ENCODE peak calls at places on chromosomes 13 and 19, in eight cellular contexts. X, V, Y, S, F, J, Q and W are unnamed samples.

GRCh38 chr13:110135977-110136597 is 170.9 kb downstream of the COL4A1 start:
- DNase-seq in X (no peak), V (no peak), Y (no peak), S (no peak), F (no peak), J (no peak), Q (no peak), W (peak; percentile 36)

GRCh38 chr13:26508885-26509284 is 48.6 kb upstream of the WASF3 start:
- DNase-seq in X (no peak), V (no peak), Y (no peak), S (peak; percentile 95), F (no peak), J (no peak), Q (no peak), W (peak; percentile 72)

GRCh38 chr19:6088677-6089063 is 21.6 kb downstream of the RFX2 start:
- DNase-seq in X (no peak), V (no peak), Y (peak; percentile 28), S (no peak), F (peak; percentile 39), J (no peak), Q (no peak), W (no peak)

GRCh38 chr13:104111031-104111430 is 1044.8 kb upstream of the SLC10A2 start:
- DNase-seq in X (no peak), V (no peak), Y (peak; percentile 19), S (no peak), F (no peak), J (no peak), Q (no peak), W (no peak)

GRCh38 chr19:789473-790052 is 7.7 kb upstream of the PTBP1 start:
- DNase-seq in X (no peak), V (peak; percentile 54), Y (no peak), S (no peak), F (peak; percentile 31), J (no peak), Q (peak; percentile 76), W (peak; percentile 45)

GRCh38 chr19:34806976-34807860 is 34.2 kb upstream of the ZNF599 start:
- DNase-seq in X (no peak), V (no peak), Y (no peak), S (no peak), F (no peak), J (no peak), Q (no peak), W (no peak)

GRCh38 chr13:84645196-84646071 is 763.2 kb upstream of the SLITRK1 start:
- DNase-seq in X (no peak), V (no peak), Y (peak; percentile 37), S (no peak), F (peak; percentile 52), J (no peak), Q (no peak), W (no peak)

GRCh38 chr19:33376931-33377557 is 3.5 kb downstream of the CEBPG start:
- DNase-seq in X (no peak), V (no peak), Y (peak; percentile 32), S (no peak), F (no peak), J (no peak), Q (no peak), W (peak; percentile 42)

GRCh38 chr13:81686877-81687276 is 1346.0 kb upstream of the SPRY2 start:
- DNase-seq in X (no peak), V (peak; percentile 1), Y (peak; percentile 67), S (peak; percentile 25), F (peak; percentile 21), J (no peak), Q (no peak), W (no peak)

GRCh38 chr13:30679483-30680330 is 55.6 kb upstream of the ALOX5AP start:
- DNase-seq in X (no peak), V (peak; percentile 54), Y (peak; percentile 15), S (no peak), F (peak; percentile 56), J (no peak), Q (peak; percentile 50), W (peak; percentile 82)

GRCh38 chr13:37944476-37945442 is 75.2 kb upstream of the TRPC4 start:
- DNase-seq in X (no peak), V (no peak), Y (peak; percentile 13), S (no peak), F (no peak), J (no peak), Q (no peak), W (peak; percentile 34)

GRCh38 chr19:12665281-12665573 is 1.3 kb downstream of the MAN2B1 start:
- DNase-seq in X (no peak), V (no peak), Y (no peak), S (no peak), F (no peak), J (no peak), Q (no peak), W (no peak)

GRCh38 chr13:49560270-49561063 is 24.9 kb downstream of the RCBTB1 start:
- DNase-seq in X (no peak), V (peak; percentile 12), Y (peak; percentile 83), S (no peak), F (peak; percentile 31), J (no peak), Q (no peak), W (no peak)

GRCh38 chr19:13665125-13665903 is 99.0 kb upstream of the MRI1 start:
- DNase-seq in X (no peak), V (no peak), Y (no peak), S (no peak), F (no peak), J (no peak), Q (no peak), W (no peak)

GRCh38 chr13:74246398-74246975 is 112.3 kb upstream of the KLF12 start:
- DNase-seq in X (no peak), V (no peak), Y (no peak), S (no peak), F (peak; percentile 77), J (no peak), Q (no peak), W (peak; percentile 31)

GRCh38 chr13:39776439-39776838 is 121.0 kb downstream of the COG6 start:
- DNase-seq in X (no peak), V (no peak), Y (no peak), S (peak; percentile 61), F (peak; percentile 83), J (no peak), Q (no peak), W (peak; percentile 70)

GRCh38 chr19:30556230-30556711 is 184.1 kb downstream of the ZNF536 start:
- DNase-seq in X (no peak), V (no peak), Y (no peak), S (no peak), F (no peak), J (no peak), Q (peak; percentile 38), W (no peak)

GRCh38 chr13:67932991-67933390 is 702.9 kb upstream of the PCDH9 start:
- DNase-seq in X (no peak), V (no peak), Y (no peak), S (no peak), F (no peak), J (no peak), Q (no peak), W (no peak)

GRCh38 chr19:58544591-58545285 is 874 bp downstream of the TRIM28 start:
- DNase-seq in X (no peak), V (peak; percentile 76), Y (no peak), S (no peak), F (peak; percentile 90), J (peak; percentile 71), Q (peak; percentile 81), W (peak; percentile 99)

GRCh38 chr13:24680258-24680920 is at the start of gene ATP12A:
- DNase-seq in X (no peak), V (peak; percentile 49), Y (no peak), S (no peak), F (peak; percentile 26), J (no peak), Q (peak; percentile 72), W (no peak)

GRCh38 chr19:17243854-17244617 is 1.7 kb downstream of the NR2F6 start:
- DNase-seq in X (no peak), V (peak; percentile 58), Y (peak; percentile 22), S (no peak), F (peak; percentile 58), J (no peak), Q (peak; percentile 83), W (peak; percentile 95)

GRCh38 chr13:28820099-28821051 is at the start of gene MTUS2:
- DNase-seq in X (no peak), V (peak; percentile 44), Y (no peak), S (no peak), F (peak; percentile 19), J (peak; percentile 11), Q (no peak), W (peak; percentile 34)

GRCh38 chr19:44904426-44904994 is 1.1 kb upstream of the APOE start:
- DNase-seq in X (no peak), V (no peak), Y (no peak), S (no peak), F (no peak), J (no peak), Q (no peak), W (peak; percentile 83)

GRCh38 chr13:114146629-114147028 is 14.2 kb upstream of the RASA3 start:
- DNase-seq in X (no peak), V (peak; percentile 45), Y (no peak), S (no peak), F (no peak), J (no peak), Q (peak; percentile 73), W (peak; percentile 95)

GRCh38 chr19:4069331-4069959 is 2.7 kb upstream of the ZBTB7A start:
- DNase-seq in X (no peak), V (no peak), Y (no peak), S (no peak), F (no peak), J (no peak), Q (no peak), W (no peak)

GRCh38 chr19:39341122-39341719 is 1.0 kb upstream of the SAMD4B start:
- DNase-seq in X (no peak), V (peak; percentile 52), Y (no peak), S (no peak), F (no peak), J (peak; percentile 36), Q (peak; percentile 27), W (peak; percentile 94)

GRCh38 chr13:41457589-41458186 is 338 bp downstream of the RGCC start:
- DNase-seq in X (no peak), V (no peak), Y (no peak), S (no peak), F (peak; percentile 21), J (peak; percentile 3), Q (no peak), W (peak; percentile 84)

GRCh38 chr13:110161112-110161897 is 145.7 kb downstream of the COL4A1 start:
- DNase-seq in X (no peak), V (no peak), Y (no peak), S (no peak), F (no peak), J (no peak), Q (no peak), W (peak; percentile 42)

GRCh38 chr19:13610042-13610691 is 103.9 kb upstream of the CACNA1A start:
- DNase-seq in X (no peak), V (peak; percentile 9), Y (no peak), S (no peak), F (no peak), J (no peak), Q (no peak), W (no peak)

GRCh38 chr19:48353682-48354081 is 10.1 kb downstream of the TMEM143 start:
- DNase-seq in X (no peak), V (no peak), Y (no peak), S (no peak), F (no peak), J (no peak), Q (no peak), W (no peak)

GRCh38 chr19:30371960-30372824 is at the start of gene ZNF536:
- DNase-seq in X (peak; percentile 46), V (no peak), Y (no peak), S (no peak), F (no peak), J (no peak), Q (no peak), W (no peak)

GRCh38 chr13:113094410-113094800 is 11.2 kb upstream of the F7 start:
- DNase-seq in X (no peak), V (no peak), Y (no peak), S (no peak), F (no peak), J (no peak), Q (no peak), W (no peak)

GRCh38 chr13:24270639-24271131 is 38.7 kb upstream of the C1QTNF9 start:
- DNase-seq in X (peak; percentile 21), V (peak; percentile 42), Y (peak; percentile 47), S (no peak), F (peak; percentile 73), J (peak; percentile 39), Q (peak; percentile 59), W (peak; percentile 74)

GRCh38 chr19:8654591-8655339 is 24.3 kb downstream of the NFILZ start:
- DNase-seq in X (no peak), V (peak; percentile 69), Y (no peak), S (no peak), F (peak; percentile 73), J (peak; percentile 68), Q (peak; percentile 77), W (peak; percentile 91)